ENCODE peak calls at places on chromosomes 3 and 15, in seven cellular contexts. G, R, Q, Z, T, H and J are unnamed samples.

GRCh38 chr15:78061963-78062427 is 15.5 kb downstream of the TBC1D2B start:
- DNase-seq in G (no peak), R (no peak), Q (peak), Z (no peak), T (peak), H (peak), J (no peak)

GRCh38 chr15:25905140-25905539 is 42.0 kb upstream of the ATP10A start:
- DNase-seq in G (no peak), R (no peak), Q (no peak), Z (no peak), T (no peak), H (peak), J (no peak)

GRCh38 chr3:53672987-53673386 is 173.2 kb downstream of the CHDH start:
- DNase-seq in G (no peak), R (no peak), Q (no peak), Z (peak), T (peak), H (no peak), J (no peak)

GRCh38 chr15:43412096-43412495 is 41.2 kb downstream of the TUBGCP4 start:
- DNase-seq in G (no peak), R (no peak), Q (no peak), Z (no peak), T (no peak), H (no peak), J (no peak)

GRCh38 chr3:52452570-52453221 is 1.1 kb downstream of the TNNC1 start:
- DNase-seq in G (no peak), R (no peak), Q (no peak), Z (no peak), T (no peak), H (no peak), J (no peak)

GRCh38 chr15:51550841-51551240 is 71.7 kb downstream of the DMXL2 start:
- DNase-seq in G (no peak), R (no peak), Q (no peak), Z (no peak), T (no peak), H (no peak), J (no peak)

GRCh38 chr3:84980011-84980410 is 21.2 kb downstream of the CADM2 start:
- DNase-seq in G (no peak), R (peak), Q (no peak), Z (no peak), T (peak), H (no peak), J (no peak)

GRCh38 chr3:52827441-52827840 is 3.0 kb downstream of the ITIH4 start:
- DNase-seq in G (no peak), R (no peak), Q (no peak), Z (no peak), T (peak), H (no peak), J (peak)

GRCh38 chr3:169760479-169760878 is 4.4 kb downstream of the TERC start:
- DNase-seq in G (no peak), R (no peak), Q (no peak), Z (no peak), T (no peak), H (peak), J (no peak)

GRCh38 chr15:74013374-74013893 is 18.9 kb downstream of the PML start:
- DNase-seq in G (no peak), R (no peak), Q (no peak), Z (no peak), T (no peak), H (no peak), J (no peak)

GRCh38 chr3:134627831-134628230 is 23.0 kb downstream of the KY start:
- DNase-seq in G (no peak), R (no peak), Q (no peak), Z (no peak), T (no peak), H (no peak), J (peak)

GRCh38 chr3:108152261-108152660 is 61.4 kb upstream of the CD47 start:
- DNase-seq in G (no peak), R (no peak), Q (no peak), Z (no peak), T (no peak), H (no peak), J (no peak)

GRCh38 chr15:29672923-29673809 is 149.1 kb downstream of the TJP1 start:
- DNase-seq in G (no peak), R (no peak), Q (no peak), Z (no peak), T (no peak), H (no peak), J (no peak)

GRCh38 chr3:55172913-55173312 is 245.1 kb upstream of the LRTM1 start:
- DNase-seq in G (no peak), R (no peak), Q (no peak), Z (no peak), T (no peak), H (no peak), J (no peak)

GRCh38 chr3:116433552-116433951 is 11.7 kb downstream of the LSAMP start:
- DNase-seq in G (no peak), R (no peak), Q (no peak), Z (no peak), T (no peak), H (no peak), J (no peak)
- TF ChIP-seq CTCF in G (no peak), R (no peak), Q (no peak), Z (no peak), T (no peak), H (no peak), J (no peak)

GRCh38 chr15:39391230-39391629 is 189.6 kb upstream of the THBS1 start:
- DNase-seq in G (no peak), R (peak), Q (no peak), Z (no peak), T (no peak), H (no peak), J (no peak)

GRCh38 chr15:39388118-39388517 is 192.8 kb upstream of the THBS1 start:
- DNase-seq in G (no peak), R (no peak), Q (no peak), Z (no peak), T (no peak), H (no peak), J (no peak)

GRCh38 chr15:39393575-39394335 is 187.1 kb upstream of the THBS1 start:
- DNase-seq in G (no peak), R (no peak), Q (no peak), Z (no peak), T (peak), H (no peak), J (no peak)

GRCh38 chr15:39394534-39394933 is 186.3 kb upstream of the THBS1 start:
- DNase-seq in G (no peak), R (no peak), Q (no peak), Z (no peak), T (no peak), H (no peak), J (no peak)

GRCh38 chr15:39392469-39393047 is 188.3 kb upstream of the THBS1 start:
- DNase-seq in G (no peak), R (peak), Q (no peak), Z (no peak), T (no peak), H (no peak), J (no peak)
- TF ChIP-seq CTCF in G (no peak), R (no peak), Q (no peak), Z (no peak), T (no peak), H (no peak), J (no peak)

GRCh38 chr3:48088056-48088748 is 72.0 kb upstream of the MAP4 start:
- DNase-seq in G (no peak), R (peak), Q (no peak), Z (peak), T (peak), H (no peak), J (peak)

GRCh38 chr3:48086736-48087470 is 70.7 kb upstream of the MAP4 start:
- DNase-seq in G (no peak), R (no peak), Q (no peak), Z (no peak), T (no peak), H (peak), J (no peak)

GRCh38 chr3:48092270-48092669 is 76.1 kb upstream of the MAP4 start:
- DNase-seq in G (no peak), R (no peak), Q (no peak), Z (no peak), T (no peak), H (peak), J (no peak)

GRCh38 chr3:48090166-48090939 is 74.1 kb upstream of the MAP4 start:
- DNase-seq in G (no peak), R (no peak), Q (no peak), Z (no peak), T (no peak), H (no peak), J (no peak)

GRCh38 chr3:48088749-48089466 is 72.7 kb upstream of the MAP4 start:
- DNase-seq in G (peak), R (peak), Q (peak), Z (peak), T (peak), H (peak), J (peak)
- TF ChIP-seq CTCF in G (peak), R (no peak), Q (no peak), Z (no peak), T (no peak), H (no peak), J (no peak)

GRCh38 chr15:71105444-71105843 is 9.8 kb upstream of the THSD4 start:
- DNase-seq in G (no peak), R (no peak), Q (no peak), Z (no peak), T (no peak), H (no peak), J (no peak)
- TF ChIP-seq CTCF in G (no peak), R (no peak), Q (no peak), Z (no peak), T (no peak), H (no peak), J (no peak)

GRCh38 chr3:188664795-188665194 is 507.0 kb upstream of the TPRG1 start:
- DNase-seq in G (no peak), R (peak), Q (no peak), Z (no peak), T (no peak), H (peak), J (peak)
- TF ChIP-seq CTCF in G (peak), R (peak), Q (no peak), Z (no peak), T (no peak), H (peak), J (peak)

GRCh38 chr3:44419923-44420650 is 57.4 kb downstream of the ZNF445 start:
- DNase-seq in G (no peak), R (no peak), Q (no peak), Z (no peak), T (no peak), H (no peak), J (no peak)

GRCh38 chr3:44419159-44419922 is 58.1 kb downstream of the ZNF445 start:
- DNase-seq in G (no peak), R (no peak), Q (no peak), Z (no peak), T (no peak), H (no peak), J (no peak)

GRCh38 chr3:44416031-44417030 is 61.1 kb downstream of the ZNF445 start:
- DNase-seq in G (no peak), R (no peak), Q (no peak), Z (peak), T (no peak), H (no peak), J (no peak)

GRCh38 chr3:44420676-44421075 is 56.8 kb downstream of the ZNF445 start:
- DNase-seq in G (no peak), R (no peak), Q (no peak), Z (no peak), T (no peak), H (no peak), J (no peak)

DNA sequence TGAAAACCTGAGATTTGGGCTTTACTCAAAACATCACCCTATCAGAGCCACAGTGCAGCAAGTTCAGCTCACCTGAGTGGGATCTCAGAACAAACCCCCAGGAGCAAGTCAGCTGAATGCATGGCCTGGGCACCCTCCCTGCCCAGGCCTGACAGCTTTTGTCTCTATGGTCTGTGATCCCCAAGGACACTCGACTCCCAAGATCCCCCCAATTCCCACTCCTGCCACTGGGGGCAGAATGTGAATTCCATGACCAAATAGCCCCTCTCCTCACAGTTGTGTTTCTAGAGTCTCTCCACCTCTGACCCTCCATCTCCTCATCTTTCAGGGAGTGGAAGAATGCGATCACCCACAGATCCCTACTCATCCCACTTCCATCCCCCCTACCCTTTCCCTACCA is 58.9 kb downstream of the ZNF445 start:
- DNase-seq in G (no peak), R (no peak), Q (no peak), Z (no peak), T (no peak), H (no peak), J (no peak)
- TF ChIP-seq CTCF in G (peak), R (peak), Q (no peak), Z (no peak), T (peak), H (peak), J (peak)